ENCODE peak calls at places on chromosomes 4 and X, in four cellular contexts. N is IMR-90, L is GM12878, Q is endothelial cell of umbilical vein. V is an unnamed sample.

GRCh38 chr4:153074501-153075255 is 129.6 kb upstream of the TRIM2 start:
- DNase-seq in N (no peak), L (no peak), Q (no peak), V (no peak)

GRCh38 chr4:139692300-139693012 is 26.8 kb downstream of the MGST2 start:
- DNase-seq in N (no peak), L (no peak), Q (peak; percentile 12), V (peak; percentile 25)

GRCh38 chrX:21490341-21490740 is 116.1 kb downstream of the CNKSR2 start:
- DNase-seq in N (no peak), L (no peak), Q (no peak), V (no peak)

GRCh38 chrX:87572911-87573310 is 55.3 kb downstream of the KLHL4 start:
- DNase-seq in N (no peak), L (no peak), Q (no peak), V (no peak)

GRCh38 chrX:21725498-21725897 is 32.4 kb downstream of the SMPX start:
- DNase-seq in N (peak; percentile 60), L (no peak), Q (no peak), V (no peak)

GRCh38 chr4:156931267-156931666 is 40.3 kb downstream of the PDGFC start:
- DNase-seq in N (peak; percentile 86), L (no peak), Q (peak; percentile 74), V (no peak)

GRCh38 chrX:70433848-70434351 is 10.7 kb upstream of the DLG3 start:
- DNase-seq in N (peak; percentile 31), L (no peak), Q (peak; percentile 49), V (peak; percentile 79)

GRCh38 chr4:56055991-56056390 is 107.2 kb downstream of the CEP135 start:
- DNase-seq in N (no peak), L (no peak), Q (no peak), V (no peak)

GRCh38 chrX:33415454-33415853 is 204.1 kb upstream of the DMD start:
- DNase-seq in N (no peak), L (no peak), Q (no peak), V (no peak)

GRCh38 chrX:100743009-100743615 is 11.2 kb upstream of the SYTL4 start:
- DNase-seq in N (no peak), L (no peak), Q (peak; percentile 76), V (no peak)
- TF ChIP-seq FOS in N (no peak), L (no peak), Q (no peak), V (no peak)

GRCh38 chr4:74426101-74426500 is 18.8 kb upstream of the AREG start:
- DNase-seq in N (peak; percentile 91), L (no peak), Q (no peak), V (no peak)
- TF ChIP-seq FOS in N (peak; percentile 55), L (no peak), Q (no peak), V (no peak)

DNA sequence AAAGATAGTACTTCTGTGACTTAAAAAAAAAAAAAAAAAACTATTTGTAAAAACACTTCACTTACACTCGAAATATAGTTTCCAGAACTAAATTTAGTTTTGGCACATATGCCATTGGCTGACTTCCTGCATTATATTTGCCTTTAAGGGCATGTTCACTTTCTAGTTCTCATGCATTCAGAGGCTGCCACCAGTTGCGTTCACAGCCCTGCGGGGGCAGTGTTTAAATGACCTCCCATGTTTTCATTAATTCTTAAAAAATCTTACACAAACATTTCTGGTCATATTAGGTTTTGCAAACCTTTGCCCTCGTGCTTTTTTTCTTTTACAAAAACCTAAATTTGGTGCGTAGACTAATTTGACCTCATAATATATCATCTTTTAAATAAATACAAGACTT is 12.5 kb upstream of the ARHGAP6 start:
- DNase-seq in N (no peak), L (no peak), Q (no peak), V (no peak)
- TF ChIP-seq FOS in N (no peak), L (no peak), Q (no peak), V (no peak)

GRCh38 chr4:2354127-2354526 is 64.3 kb downstream of the ZFYVE28 start:
- DNase-seq in N (no peak), L (no peak), Q (no peak), V (peak; percentile 53)

GRCh38 chr4:2357821-2358745 is 60.4 kb downstream of the ZFYVE28 start:
- DNase-seq in N (no peak), L (no peak), Q (no peak), V (no peak)

GRCh38 chr4:2354760-2355159 is 63.7 kb downstream of the ZFYVE28 start:
- DNase-seq in N (no peak), L (no peak), Q (peak; percentile 34), V (no peak)

GRCh38 chr4:2353222-2354107 is 65.0 kb downstream of the ZFYVE28 start:
- DNase-seq in N (no peak), L (no peak), Q (no peak), V (no peak)

GRCh38 chr4:2356123-2357069 is 62.0 kb downstream of the ZFYVE28 start:
- DNase-seq in N (no peak), L (no peak), Q (no peak), V (no peak)
- TF ChIP-seq FOS in N (no peak), L (no peak), Q (no peak), V (no peak)

GRCh38 chr4:133151301-133151680 is 2.2 kb downstream of the PCDH10 start:
- DNase-seq in N (no peak), L (no peak), Q (peak; percentile 59), V (no peak)
- TF ChIP-seq FOS in N (no peak), L (no peak), Q (no peak), V (no peak)

GRCh38 chr4:186570193-186570996 is 15.0 kb upstream of the MTNR1A start:
- DNase-seq in N (peak; percentile 79), L (no peak), Q (no peak), V (no peak)
- TF ChIP-seq FOS in N (no peak), L (no peak), Q (no peak), V (no peak)

V was measured in K562.